ENCODE peak calls at places on chromosomes 4 and X, in five cellular contexts. One of them, this sample, is unnamed.

GRCh38 chr4:32148120-32148666 is 1428.0 kb downstream of the PCDH7 start:
- DNase-seq in activated CD4-positive, alpha-beta T cell treated with anti-CD3 and anti-CD28 coated beads, Interleukin-2, amount 50 U/mL, for 4 hours: no peak
- DNase-seq in sciatic nerve: no peak
- DNase-seq in type B pancreatic cell: no peak
- DNase-seq in DND-41: no peak
- DNase-seq in this sample: peak

GRCh38 chrX:130280901-130281300 is 12.2 kb upstream of the ZNF280C start:
- DNase-seq in activated CD4-positive, alpha-beta T cell treated with anti-CD3 and anti-CD28 coated beads, Interleukin-2, amount 50 U/mL, for 4 hours: no peak
- DNase-seq in sciatic nerve: no peak
- DNase-seq in type B pancreatic cell: no peak
- DNase-seq in DND-41: no peak
- DNase-seq in this sample: no peak

GRCh38 chrX:71098302-71098701 is 2.7 kb downstream of the FOXO4 start:
- DNase-seq in activated CD4-positive, alpha-beta T cell treated with anti-CD3 and anti-CD28 coated beads, Interleukin-2, amount 50 U/mL, for 4 hours: peak
- DNase-seq in sciatic nerve: peak
- DNase-seq in type B pancreatic cell: no peak
- DNase-seq in DND-41: peak
- DNase-seq in this sample: peak

GRCh38 chrX:56812515-56813105 is 83.6 kb downstream of the NBDY start:
- DNase-seq in activated CD4-positive, alpha-beta T cell treated with anti-CD3 and anti-CD28 coated beads, Interleukin-2, amount 50 U/mL, for 4 hours: no peak
- DNase-seq in sciatic nerve: no peak
- DNase-seq in type B pancreatic cell: no peak
- DNase-seq in DND-41: peak
- DNase-seq in this sample: peak

GRCh38 chr4:183834252-183834651 is 70.9 kb upstream of the STOX2 start:
- DNase-seq in activated CD4-positive, alpha-beta T cell treated with anti-CD3 and anti-CD28 coated beads, Interleukin-2, amount 50 U/mL, for 4 hours: no peak
- DNase-seq in sciatic nerve: no peak
- DNase-seq in type B pancreatic cell: no peak
- DNase-seq in DND-41: no peak
- DNase-seq in this sample: no peak

GRCh38 chr4:99885063-99885664 is 9.1 kb downstream of the LAMTOR3 start:
- DNase-seq in activated CD4-positive, alpha-beta T cell treated with anti-CD3 and anti-CD28 coated beads, Interleukin-2, amount 50 U/mL, for 4 hours: no peak
- DNase-seq in sciatic nerve: no peak
- DNase-seq in type B pancreatic cell: no peak
- DNase-seq in DND-41: peak
- DNase-seq in this sample: peak

GRCh38 chrX:98548550-98548949 is 1664.8 kb downstream of the RPA4 start:
- DNase-seq in activated CD4-positive, alpha-beta T cell treated with anti-CD3 and anti-CD28 coated beads, Interleukin-2, amount 50 U/mL, for 4 hours: no peak
- DNase-seq in sciatic nerve: no peak
- DNase-seq in type B pancreatic cell: no peak
- DNase-seq in DND-41: no peak
- DNase-seq in this sample: no peak

GRCh38 chrX:115264009-115264408 is 25.5 kb upstream of the LUZP4 start:
- DNase-seq in activated CD4-positive, alpha-beta T cell treated with anti-CD3 and anti-CD28 coated beads, Interleukin-2, amount 50 U/mL, for 4 hours: no peak
- DNase-seq in sciatic nerve: no peak
- DNase-seq in type B pancreatic cell: no peak
- DNase-seq in DND-41: no peak
- DNase-seq in this sample: no peak

GRCh38 chrX:154719132-154719675 is 31.7 kb downstream of the GAB3 start:
- DNase-seq in activated CD4-positive, alpha-beta T cell treated with anti-CD3 and anti-CD28 coated beads, Interleukin-2, amount 50 U/mL, for 4 hours: peak
- DNase-seq in sciatic nerve: no peak
- DNase-seq in type B pancreatic cell: no peak
- DNase-seq in DND-41: peak
- DNase-seq in this sample: no peak

GRCh38 chr4:56575820-56576429 is 70.3 kb downstream of the ARL9 start:
- DNase-seq in activated CD4-positive, alpha-beta T cell treated with anti-CD3 and anti-CD28 coated beads, Interleukin-2, amount 50 U/mL, for 4 hours: no peak
- DNase-seq in sciatic nerve: no peak
- DNase-seq in type B pancreatic cell: no peak
- DNase-seq in DND-41: no peak
- DNase-seq in this sample: peak

GRCh38 chr4:101856149-101856548 is 65.6 kb downstream of the BANK1 start:
- DNase-seq in activated CD4-positive, alpha-beta T cell treated with anti-CD3 and anti-CD28 coated beads, Interleukin-2, amount 50 U/mL, for 4 hours: no peak
- DNase-seq in sciatic nerve: no peak
- DNase-seq in type B pancreatic cell: no peak
- DNase-seq in DND-41: no peak
- DNase-seq in this sample: no peak

GRCh38 chrX:4762196-4762595 is 1048.7 kb upstream of the PRKX start:
- DNase-seq in activated CD4-positive, alpha-beta T cell treated with anti-CD3 and anti-CD28 coated beads, Interleukin-2, amount 50 U/mL, for 4 hours: no peak
- DNase-seq in sciatic nerve: no peak
- DNase-seq in type B pancreatic cell: no peak
- DNase-seq in DND-41: no peak
- DNase-seq in this sample: no peak

GRCh38 chr4:170243662-170244288 is 154.0 kb upstream of the AADAT start:
- DNase-seq in activated CD4-positive, alpha-beta T cell treated with anti-CD3 and anti-CD28 coated beads, Interleukin-2, amount 50 U/mL, for 4 hours: no peak
- DNase-seq in sciatic nerve: no peak
- DNase-seq in type B pancreatic cell: no peak
- DNase-seq in DND-41: no peak
- DNase-seq in this sample: no peak

GRCh38 chr4:131547506-131547981 is 1601.5 kb upstream of the PCDH10 start:
- DNase-seq in activated CD4-positive, alpha-beta T cell treated with anti-CD3 and anti-CD28 coated beads, Interleukin-2, amount 50 U/mL, for 4 hours: no peak
- DNase-seq in sciatic nerve: no peak
- DNase-seq in type B pancreatic cell: no peak
- DNase-seq in DND-41: no peak
- DNase-seq in this sample: no peak

GRCh38 chr4:167274346-167274745 is 40.1 kb upstream of the SPOCK3 start:
- DNase-seq in activated CD4-positive, alpha-beta T cell treated with anti-CD3 and anti-CD28 coated beads, Interleukin-2, amount 50 U/mL, for 4 hours: no peak
- DNase-seq in sciatic nerve: no peak
- DNase-seq in type B pancreatic cell: no peak
- DNase-seq in DND-41: no peak
- DNase-seq in this sample: no peak

GRCh38 chr4:139589619-139590018 is 33.6 kb upstream of the SETD7 start:
- DNase-seq in activated CD4-positive, alpha-beta T cell treated with anti-CD3 and anti-CD28 coated beads, Interleukin-2, amount 50 U/mL, for 4 hours: no peak
- DNase-seq in sciatic nerve: no peak
- DNase-seq in type B pancreatic cell: no peak
- DNase-seq in DND-41: no peak
- DNase-seq in this sample: peak

GRCh38 chrX:10549280-10549679 is 71.1 kb downstream of the MID1 start:
- DNase-seq in activated CD4-positive, alpha-beta T cell treated with anti-CD3 and anti-CD28 coated beads, Interleukin-2, amount 50 U/mL, for 4 hours: no peak
- DNase-seq in sciatic nerve: no peak
- DNase-seq in type B pancreatic cell: no peak
- DNase-seq in DND-41: no peak
- DNase-seq in this sample: no peak

GRCh38 chrX:143095311-143095710 is 69.6 kb downstream of the SPANXN4 start:
- DNase-seq in activated CD4-positive, alpha-beta T cell treated with anti-CD3 and anti-CD28 coated beads, Interleukin-2, amount 50 U/mL, for 4 hours: no peak
- DNase-seq in sciatic nerve: no peak
- DNase-seq in type B pancreatic cell: no peak
- DNase-seq in DND-41: no peak
- DNase-seq in this sample: no peak

GRCh38 chrX:64977051-64977450 is 801 bp upstream of the ZC4H2 start:
- DNase-seq in activated CD4-positive, alpha-beta T cell treated with anti-CD3 and anti-CD28 coated beads, Interleukin-2, amount 50 U/mL, for 4 hours: no peak
- DNase-seq in sciatic nerve: no peak
- DNase-seq in type B pancreatic cell: no peak
- DNase-seq in DND-41: no peak
- DNase-seq in this sample: no peak

This sample was measured in myocyte.